ENCODE peak calls at places on chromosomes 5 and 9, in ten cellular contexts. Q is GM12878, U is T-helper 1 cell, N is Kasumi-1, J is LoVo, L is bronchial epithelial cell, E is EH, I is heart left ventricle, F is NCI-H1092, Y is AG04450. G is an unnamed sample.

GRCh38 chr9:3732077-3733038 is 206.6 kb upstream of the RFX3 start:
- DNase-seq in Q (peak; percentile 64), U (no peak), N (peak; percentile 70), J (peak; percentile 82), L (peak; percentile 82), E (peak; percentile 91), I (peak; percentile 31), F (peak; percentile 76), Y (peak; percentile 76), G (peak; percentile 9)

GRCh38 chr9:13569706-13570423 is 290.4 kb upstream of the MPDZ start:
- DNase-seq in Q (no peak), U (no peak), N (no peak), J (no peak), L (no peak), E (no peak), I (no peak), F (no peak), Y (no peak), G (no peak)

GRCh38 chr9:20315672-20316071 is 306.6 kb downstream of the MLLT3 start:
- DNase-seq in Q (no peak), U (no peak), N (no peak), J (no peak), L (peak; percentile 94), E (peak; percentile 82), I (no peak), F (no peak), Y (peak; percentile 55), G (no peak)

GRCh38 chr5:60399507-60399906 is 300.5 kb downstream of the DEPDC1B start:
- DNase-seq in Q (no peak), U (no peak), N (no peak), J (no peak), L (no peak), E (no peak), I (no peak), F (no peak), Y (no peak), G (no peak)

GRCh38 chr9:13274901-13275641 is 4.4 kb downstream of the MPDZ start:
- DNase-seq in Q (no peak), U (no peak), N (no peak), J (no peak), L (no peak), E (peak; percentile 70), I (no peak), F (no peak), Y (no peak), G (no peak)

GRCh38 chr5:179679014-179679674 is 1.7 kb downstream of the CBY3 start:
- DNase-seq in Q (no peak), U (peak; percentile 59), N (peak; percentile 69), J (no peak), L (peak; percentile 38), E (peak; percentile 64), I (peak; percentile 80), F (peak; percentile 59), Y (no peak), G (peak; percentile 66)

GRCh38 chr9:137460363-137461315 is 1.5 kb upstream of the NSMF start:
- DNase-seq in Q (no peak), U (no peak), N (no peak), J (no peak), L (no peak), E (no peak), I (peak; percentile 22), F (no peak), Y (no peak), G (no peak)

GRCh38 chr5:59832577-59833301 is 60.8 kb downstream of the PDE4D start:
- DNase-seq in Q (no peak), U (no peak), N (no peak), J (no peak), L (no peak), E (no peak), I (no peak), F (no peak), Y (no peak), G (no peak)

GRCh38 chr5:87263498-87263897 is 4.2 kb upstream of the RASA1 start:
- DNase-seq in Q (no peak), U (no peak), N (no peak), J (no peak), L (no peak), E (no peak), I (no peak), F (no peak), Y (no peak), G (no peak)

GRCh38 chr5:83711982-83712601 is 8.6 kb downstream of the HAPLN1 start:
- DNase-seq in Q (no peak), U (no peak), N (no peak), J (peak; percentile 54), L (peak; percentile 60), E (peak; percentile 45), I (no peak), F (no peak), Y (no peak), G (peak; percentile 7)

GRCh38 chr9:78902051-78902450 is 605.1 kb downstream of the PSAT1 start:
- DNase-seq in Q (no peak), U (no peak), N (no peak), J (no peak), L (no peak), E (no peak), I (no peak), F (no peak), Y (no peak), G (no peak)

GRCh38 chr9:131273146-131273545 is 3.2 kb downstream of the FAM78A start:
- DNase-seq in Q (no peak), U (no peak), N (peak; percentile 22), J (no peak), L (no peak), E (no peak), I (peak; percentile 83), F (no peak), Y (no peak), G (no peak)

GRCh38 chr5:157612071-157612476 is 36.5 kb upstream of the ADAM19 start:
- DNase-seq in Q (no peak), U (no peak), N (no peak), J (no peak), L (peak; percentile 85), E (no peak), I (no peak), F (no peak), Y (no peak), G (no peak)

GRCh38 chr5:115179959-115180709 is 10.4 kb upstream of the TRIM36 start:
- DNase-seq in Q (no peak), U (no peak), N (peak; percentile 63), J (peak; percentile 37), L (peak; percentile 2), E (peak; percentile 33), I (no peak), F (peak; percentile 41), Y (no peak), G (no peak)

GRCh38 chr5:157540707-157541451 is 34.7 kb downstream of the ADAM19 start:
- DNase-seq in Q (peak; percentile 87), U (peak; percentile 9), N (no peak), J (no peak), L (peak; percentile 18), E (peak; percentile 85), I (peak; percentile 54), F (no peak), Y (no peak), G (no peak)

GRCh38 chr9:84141762-84142370 is 161.3 kb downstream of the RMI1 start:
- DNase-seq in Q (no peak), U (no peak), N (no peak), J (no peak), L (no peak), E (no peak), I (no peak), F (peak; percentile 24), Y (no peak), G (no peak)

GRCh38 chr5:72244862-72245371 is 75.1 kb downstream of the MRPS27 start:
- DNase-seq in Q (no peak), U (no peak), N (peak; percentile 31), J (peak; percentile 50), L (peak; percentile 30), E (peak; percentile 73), I (peak; percentile 22), F (no peak), Y (no peak), G (peak; percentile 25)

GRCh38 chr9:127858041-127858512 is 3.6 kb upstream of the ENG start:
- DNase-seq in Q (no peak), U (no peak), N (no peak), J (no peak), L (no peak), E (no peak), I (peak; percentile 80), F (peak; percentile 71), Y (no peak), G (no peak)

GRCh38 chr5:73531356-73531755 is 33.1 kb downstream of the BTF3 start:
- DNase-seq in Q (no peak), U (no peak), N (no peak), J (no peak), L (no peak), E (peak; percentile 43), I (no peak), F (no peak), Y (no peak), G (no peak)

GRCh38 chr5:97560176-97560993 is 377.3 kb upstream of the RIOK2 start:
- DNase-seq in Q (no peak), U (no peak), N (no peak), J (no peak), L (peak; percentile 96), E (peak; percentile 23), I (no peak), F (no peak), Y (no peak), G (no peak)

GRCh38 chr9:80649001-80649420 is 1040.3 kb downstream of the TLE1 start:
- DNase-seq in Q (no peak), U (no peak), N (no peak), J (no peak), L (peak; percentile 54), E (no peak), I (peak; percentile 23), F (no peak), Y (peak; percentile 82), G (no peak)

GRCh38 chr5:57435701-57436134 is 46.9 kb downstream of the ACTBL2 start:
- DNase-seq in Q (no peak), U (no peak), N (no peak), J (peak; percentile 87), L (peak; percentile 96), E (peak; percentile 82), I (no peak), F (no peak), Y (peak; percentile 90), G (no peak)

GRCh38 chr9:99445377-99445891 is 223.4 kb downstream of the SEC61B start:
- DNase-seq in Q (no peak), U (no peak), N (no peak), J (no peak), L (peak; percentile 94), E (peak; percentile 98), I (peak; percentile 79), F (no peak), Y (peak; percentile 61), G (no peak)

GRCh38 chr5:161286066-161286655 is 260.4 kb downstream of the GABRB2 start:
- DNase-seq in Q (no peak), U (no peak), N (no peak), J (no peak), L (no peak), E (no peak), I (no peak), F (no peak), Y (no peak), G (no peak)

GRCh38 chr5:180669661-180670060 is 20.3 kb upstream of the FLT4 start:
- DNase-seq in Q (no peak), U (no peak), N (peak; percentile 39), J (no peak), L (no peak), E (no peak), I (no peak), F (no peak), Y (no peak), G (no peak)

GRCh38 chr5:135608761-135609443 is 30.1 kb upstream of the CXCL14 start:
- DNase-seq in Q (no peak), U (no peak), N (no peak), J (no peak), L (peak; percentile 44), E (no peak), I (no peak), F (no peak), Y (no peak), G (no peak)

GRCh38 chr9:69573666-69574456 is 98.3 kb downstream of the APBA1 start:
- DNase-seq in Q (no peak), U (no peak), N (no peak), J (no peak), L (peak; percentile 79), E (peak; percentile 61), I (no peak), F (no peak), Y (peak; percentile 21), G (no peak)

GRCh38 chr5:150295172-150295611 is 5.6 kb upstream of the CAMK2A start:
- DNase-seq in Q (no peak), U (no peak), N (no peak), J (peak; percentile 42), L (peak; percentile 85), E (peak; percentile 74), I (no peak), F (no peak), Y (no peak), G (no peak)

G was measured in substantia nigra.